ENCODE peak calls at places on chromosomes 5 and 9, in eight cellular contexts. T is PC-9; Y is CD4-positive, alpha-beta T cell; X is DND-41; B is GM23338; E is endodermal cell; W is sigmoid colon; K is breast epithelium. Z is an unnamed sample. For H3K27me3, the result is how much of the 10 kb centered on the place peaks cover.

GRCh38 chr5:120465281-120465961 is 1.3 kb downstream of the PRR16 start:
- DNase-seq in E (peak), W (peak), Y (no peak), B (peak), X (no peak), K (no peak), T (no peak), Z (peak)

GRCh38 chr9:135612981-135613910 is 26.1 kb downstream of the GLT6D1 start:
- DNase-seq in K (no peak), E (no peak), B (no peak), X (peak), T (no peak), W (no peak), Y (no peak), Z (no peak)

GRCh38 chr5:147887026-147887627 is 8.6 kb downstream of the SCGB3A2 start:
- DNase-seq in X (no peak), K (no peak), E (peak), T (peak), W (no peak), B (peak), Y (no peak), Z (no peak)

GRCh38 chr9:69221036-69221435 is 47.0 kb downstream of the TJP2 start:
- DNase-seq in W (no peak), K (no peak), E (no peak), T (no peak), Y (no peak), X (no peak), B (peak), Z (no peak)

GRCh38 chr5:177403826-177404640 is 3.6 kb upstream of the PFN3 start:
- DNase-seq in B (peak), W (peak), T (peak), Y (peak), E (peak), K (peak), X (peak), Z (peak)

GRCh38 chr5:149777382-149777781 is 47.3 kb downstream of the PPARGC1B start:
- DNase-seq in X (no peak), E (no peak), T (no peak), K (no peak), W (peak), B (peak), Y (no peak), Z (no peak)

GRCh38 chr9:38235244-38235643 is 157.3 kb upstream of the ALDH1B1 start:
- DNase-seq in X (no peak), E (no peak), K (no peak), B (no peak), T (no peak), W (no peak), Y (no peak), Z (no peak)

GRCh38 chr9:92986175-92987110 is 39.1 kb downstream of the FGD3 start:
- DNase-seq in X (peak), B (peak), Y (peak), E (no peak), T (no peak), K (no peak), W (no peak), Z (no peak)

GRCh38 chr5:76888733-76889300 is 39.0 kb downstream of the S100Z start:
- DNase-seq in E (peak), K (no peak), X (no peak), W (no peak), B (peak), T (no peak), Y (no peak), Z (no peak)

GRCh38 chr5:32710859-32711692 is at the start of gene NPR3:
- DNase-seq in X (no peak), W (peak), K (no peak), E (no peak), Y (no peak), T (no peak), B (peak), Z (no peak)

GRCh38 chr5:38468978-38469706 is 87.3 kb downstream of the LIFR start:
- DNase-seq in T (no peak), X (no peak), E (peak), Y (no peak), W (peak), K (no peak), B (no peak), Z (no peak)

GRCh38 chr5:154642499-154643245 is 112.5 kb upstream of the LARP1 start:
- DNase-seq in Y (no peak), X (no peak), K (no peak), W (no peak), B (peak), T (peak), E (no peak), Z (no peak)

GRCh38 chr5:33470544-33470943 is 29.8 kb downstream of the TARS1 start:
- DNase-seq in T (no peak), Y (no peak), X (no peak), W (no peak), E (peak), B (no peak), K (no peak), Z (no peak)

GRCh38 chr9:117828466-117828865 is 124.3 kb downstream of the TLR4 start:
- DNase-seq in Y (no peak), E (no peak), X (no peak), B (no peak), W (no peak), T (no peak), K (no peak), Z (no peak)

GRCh38 chr5:89277791-89278190 is 394.8 kb upstream of the MEF2C start:
- DNase-seq in W (no peak), K (no peak), Y (no peak), E (no peak), B (no peak), X (no peak), T (no peak), Z (no peak)

GRCh38 chr5:68239485-68239884 is 23.9 kb downstream of the PIK3R1 start:
- DNase-seq in T (no peak), W (peak), B (peak), K (no peak), E (no peak), Y (peak), X (peak), Z (peak)

GRCh38 chr5:77898385-77898784 is 122.2 kb upstream of the TBCA start:
- DNase-seq in X (no peak), B (no peak), T (no peak), Y (no peak), K (no peak), E (no peak), W (no peak), Z (peak)

GRCh38 chr5:114447084-114447773 is 85.4 kb downstream of the KCNN2 start:
- DNase-seq in E (no peak), X (no peak), T (no peak), Y (no peak), K (no peak), W (no peak), B (peak), Z (no peak)

GRCh38 chr5:54881286-54882005 is 103.9 kb downstream of the ESM1 start:
- DNase-seq in E (no peak), W (no peak), K (no peak), T (no peak), B (no peak), Y (no peak), X (no peak), Z (no peak)

GRCh38 chr9:18071651-18072060 is 402.3 kb upstream of the ADAMTSL1 start:
- DNase-seq in B (no peak), E (no peak), X (no peak), T (no peak), K (no peak), Y (no peak), W (no peak), Z (no peak)

GRCh38 chr9:136806631-136807201 is 1.0 kb upstream of the RABL6 start:
- DNase-seq in B (no peak), Y (no peak), K (no peak), X (no peak), E (no peak), T (no peak), W (peak), Z (no peak)

GRCh38 chr5:132421442-132421841 is 51.9 kb downstream of the SLC22A5 start:
- DNase-seq in E (no peak), W (no peak), Y (no peak), T (no peak), B (no peak), K (no peak), X (no peak), Z (no peak)

GRCh38 chr5:121987685-121988073 is 25.9 kb downstream of the SRFBP1 start:
- DNase-seq in T (no peak), E (no peak), K (no peak), X (no peak), W (no peak), B (no peak), Y (no peak), Z (no peak)

GRCh38 chr9:15211994-15212501 is 95.0 kb downstream of the TTC39B start:
- DNase-seq in K (no peak), E (no peak), T (no peak), X (no peak), W (no peak), Y (no peak), B (no peak), Z (no peak)

GRCh38 chr5:100430268-100430900 is 104.8 kb upstream of the FAM174A start:
- DNase-seq in W (peak), T (no peak), B (peak), Y (peak), E (peak), X (peak), K (no peak), Z (no peak)

GRCh38 chr5:73120222-73121108 is at the start of gene TMEM171:
- DNase-seq in Y (no peak), W (no peak), K (no peak), T (peak), B (peak), X (no peak), E (peak), Z (peak)

GRCh38 chr5:531101-531748 is 7.0 kb upstream of the SLC9A3 start:
- DNase-seq in W (no peak), X (no peak), Y (no peak), K (no peak), T (no peak), E (no peak), B (no peak), Z (no peak)
- H3K27me3 ChIP-seq in W (under half), X (under half), Y (half or more), K (half or more), T (half or more), E (half or more), B (under half), Z (under half)

GRCh38 chr5:59348189-59348588 is 545.3 kb downstream of the PDE4D start:
- DNase-seq in W (no peak), E (no peak), K (no peak), B (peak), T (no peak), X (no peak), Y (no peak), Z (no peak)

GRCh38 chr5:59346987-59347386 is 546.5 kb downstream of the PDE4D start:
- DNase-seq in T (no peak), Y (no peak), W (no peak), B (no peak), K (no peak), X (no peak), E (no peak), Z (no peak)

GRCh38 chr5:59351076-59351794 is 542.3 kb downstream of the PDE4D start:
- DNase-seq in X (no peak), W (peak), T (no peak), E (no peak), K (no peak), Y (no peak), B (no peak), Z (no peak)

GRCh38 chr5:59342181-59342580 is 551.3 kb downstream of the PDE4D start:
- DNase-seq in W (no peak), B (no peak), Y (no peak), X (no peak), K (no peak), T (no peak), E (no peak), Z (no peak)

DNA sequence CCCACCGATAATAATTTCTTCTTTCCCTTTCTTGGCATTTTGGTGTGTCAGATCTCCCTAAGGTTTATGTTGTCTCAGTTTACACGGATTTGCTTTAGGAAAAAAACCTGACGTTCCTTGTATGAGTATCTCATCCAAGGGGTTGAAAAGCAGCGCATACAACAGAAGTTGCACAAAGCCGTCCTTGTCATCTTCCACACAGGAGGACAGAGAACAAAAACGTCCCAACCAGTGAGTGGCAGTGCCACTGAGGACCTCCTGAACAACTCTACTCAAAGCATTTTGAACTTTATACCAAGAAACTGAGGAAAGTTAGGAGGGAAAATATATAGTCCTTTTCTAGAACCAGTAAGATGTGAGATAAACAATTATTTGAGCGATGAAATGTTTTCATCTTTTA is 547.0 kb downstream of the PDE4D start:
- DNase-seq in B (no peak), Y (no peak), E (no peak), K (no peak), W (no peak), X (no peak), T (no peak), Z (no peak)
- TF ChIP-seq CTCF in B (no peak), Y (no peak), E (no peak), K (no peak), W (no peak), X (no peak), T (no peak), Z (no peak)

DNA sequence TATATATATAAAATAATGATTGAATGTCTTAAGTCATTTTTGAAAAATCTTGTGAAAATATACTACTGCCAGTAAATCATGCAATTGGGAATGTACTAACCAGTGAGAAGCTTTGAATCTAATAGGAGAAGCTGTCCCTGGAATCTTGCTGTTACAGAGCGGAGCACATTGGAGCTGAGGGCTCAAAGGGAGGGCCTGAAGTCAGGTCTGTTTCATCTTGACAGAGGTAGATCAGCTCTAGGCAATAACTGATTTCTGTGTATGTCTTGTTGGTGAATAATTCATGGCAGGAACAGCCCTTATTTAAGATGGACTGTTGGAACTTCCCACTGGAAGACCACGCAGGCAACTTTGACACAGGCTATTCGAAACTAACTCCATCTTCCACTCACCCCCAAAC is 17.5 kb downstream of the CAMK4 start:
- DNase-seq in T (no peak), Y (no peak), B (no peak), W (no peak), K (no peak), X (no peak), E (no peak), Z (no peak)
- H3K27ac ChIP-seq in T (no peak), Y (no peak), B (no peak), W (no peak), K (no peak), X (no peak), E (no peak), Z (no peak)

GRCh38 chr5:140011297-140011802 is 31.7 kb downstream of the NRG2 start:
- DNase-seq in Y (no peak), W (no peak), X (no peak), K (no peak), E (no peak), B (no peak), T (peak), Z (no peak)

GRCh38 chr5:140013536-140013935 is 29.6 kb downstream of the NRG2 start:
- DNase-seq in B (no peak), E (no peak), W (no peak), T (no peak), Y (no peak), K (no peak), X (no peak), Z (no peak)

GRCh38 chr5:140014751-140015150 is 28.3 kb downstream of the NRG2 start:
- DNase-seq in K (no peak), Y (no peak), X (no peak), E (no peak), B (no peak), T (no peak), W (no peak), Z (no peak)

GRCh38 chr5:140010798-140011197 is 32.3 kb downstream of the NRG2 start:
- DNase-seq in W (no peak), K (no peak), E (no peak), X (no peak), B (no peak), T (no peak), Y (no peak), Z (no peak)

GRCh38 chr5:140012443-140012842 is 30.7 kb downstream of the NRG2 start:
- DNase-seq in B (no peak), W (no peak), X (no peak), T (no peak), E (no peak), Y (no peak), K (no peak), Z (no peak)
- H3K27me3 ChIP-seq in B (under half), W (under half), X (under half), T (under half), E (half or more), Y (under half), K (under half), Z (under half)

DNA sequence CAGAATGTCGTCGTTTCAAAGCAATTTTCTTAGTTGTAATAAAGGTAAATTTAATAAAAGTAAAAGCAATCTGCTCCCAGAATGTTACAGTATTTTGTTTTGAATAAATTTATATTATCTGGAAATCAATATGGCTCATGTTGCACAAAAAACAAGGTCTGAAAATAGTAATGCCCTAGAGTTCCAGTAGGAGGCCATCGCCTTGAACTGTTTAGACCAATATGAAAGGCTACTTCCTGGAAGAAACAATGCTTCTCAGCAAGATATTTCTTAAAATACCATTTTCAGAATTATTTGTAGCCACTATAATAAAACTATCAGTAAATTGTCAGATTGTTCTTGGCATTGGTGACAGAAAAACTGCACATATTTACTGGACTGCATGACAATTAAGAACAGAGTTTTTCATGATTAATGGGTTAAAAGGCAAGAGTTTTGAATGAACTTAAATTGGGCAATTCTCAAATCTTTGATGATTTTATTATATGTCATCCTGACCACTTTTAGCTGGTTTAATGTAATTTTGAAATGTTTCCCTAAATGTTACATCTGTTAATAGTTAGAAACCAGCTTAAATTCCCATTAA is 153.2 kb downstream of the COMMD10 start:
- DNase-seq in W (no peak), K (no peak), B (peak), E (no peak), X (no peak), Y (no peak), T (no peak), Z (no peak)
- TF ChIP-seq CTCF in W (no peak), K (no peak), B (peak), E (peak), X (no peak), Y (no peak), T (peak), Z (no peak)